ENCODE peak calls at places on chromosome 17, in four cellular contexts. G is fibroblast of lung, A is transverse colon, S is gastrocnemius medialis. Z is an unnamed sample. For H3K4me1, the result is how much of the 10 kb centered on the place peaks cover.

GRCh38 chr17:31297090-31297489 is at the start of gene OMG:
- DNase-seq in G (no peak), A (no peak), S (no peak), Z (peak)

GRCh38 chr17:70677783-70678647 is 508.7 kb downstream of the KCNJ2 start:
- DNase-seq in G (peak), A (no peak), S (no peak), Z (no peak)

GRCh38 chr17:72691601-72692000 is 400.9 kb downstream of the SLC39A11 start:
- DNase-seq in G (peak), A (no peak), S (no peak), Z (no peak)

GRCh38 chr17:20156196-20157077 is 147.3 kb downstream of the SPECC1 start:
- DNase-seq in G (peak), A (peak), S (no peak), Z (peak)

GRCh38 chr17:70022175-70022574 is 52.9 kb upstream of the KCNJ16 start:
- DNase-seq in G (peak), A (no peak), S (no peak), Z (no peak)

GRCh38 chr17:83080641-83081560 is 1.5 kb downstream of the METRNL start:
- DNase-seq in G (peak), A (peak), S (no peak), Z (no peak)

GRCh38 chr17:29807520-29808361 is 122.3 kb downstream of the SSH2 start:
- DNase-seq in G (peak), A (peak), S (peak), Z (peak)

GRCh38 chr17:66260265-66260664 is 31.1 kb upstream of the APOH start:
- DNase-seq in G (no peak), A (no peak), S (no peak), Z (peak)

GRCh38 chr17:19237389-19238166 is 412 bp downstream of the EPN2 start:
- DNase-seq in G (no peak), A (peak), S (no peak), Z (peak)

GRCh38 chr17:7263071-7263800 is 958 bp upstream of the CLDN7 start:
- DNase-seq in G (no peak), A (peak), S (no peak), Z (no peak)

GRCh38 chr17:17749025-17749772 is 67.9 kb downstream of the RAI1 start:
- DNase-seq in G (no peak), A (no peak), S (no peak), Z (no peak)

GRCh38 chr17:72590382-72590781 is 469.6 kb downstream of the SOX9 start:
- DNase-seq in G (peak), A (no peak), S (no peak), Z (no peak)

GRCh38 chr17:80836658-80836965 is 155.0 kb upstream of the CHMP6 start:
- DNase-seq in G (no peak), A (no peak), S (no peak), Z (no peak)

GRCh38 chr17:27494192-27495091 is 38.2 kb downstream of the KSR1 start:
- DNase-seq in G (peak), A (peak), S (peak), Z (no peak)

GRCh38 chr17:57215317-57215716 is 41.0 kb upstream of the MSI2 start:
- DNase-seq in G (peak), A (no peak), S (peak), Z (no peak)

GRCh38 chr17:36527851-36528250 is 6.8 kb downstream of the MYO19 start:
- DNase-seq in G (no peak), A (no peak), S (no peak), Z (no peak)

GRCh38 chr17:36104601-36105000 is 974 bp downstream of the CCL4 start:
- DNase-seq in G (no peak), A (no peak), S (no peak), Z (no peak)

GRCh38 chr17:57945999-57946797 is 9.0 kb downstream of the CUEDC1 start:
- DNase-seq in G (peak), A (no peak), S (no peak), Z (no peak)

GRCh38 chr17:54901230-54901847 is 687 bp downstream of the TOM1L1 start:
- DNase-seq in G (peak), A (peak), S (no peak), Z (no peak)

GRCh38 chr17:79543566-79543965 is 67.3 kb downstream of the RBFOX3 start:
- DNase-seq in G (no peak), A (no peak), S (no peak), Z (no peak)

GRCh38 chr17:62660629-62661118 is 33.2 kb downstream of the MRC2 start:
- DNase-seq in G (no peak), A (no peak), S (no peak), Z (no peak)

GRCh38 chr17:1137465-1137894 is 42.3 kb downstream of the ABR start:
- DNase-seq in G (peak), A (peak), S (no peak), Z (no peak)

GRCh38 chr17:80790021-80790765 is 201.4 kb upstream of the CHMP6 start:
- DNase-seq in G (peak), A (no peak), S (no peak), Z (no peak)

GRCh38 chr17:57144567-57144966 is 59.5 kb downstream of the AKAP1 start:
- DNase-seq in G (no peak), A (no peak), S (no peak), Z (no peak)

GRCh38 chr17:6660765-6661463 is 9.4 kb downstream of the C17orf100 start:
- DNase-seq in G (no peak), A (no peak), S (no peak), Z (no peak)

GRCh38 chr17:50050431-50051032 is 5.4 kb upstream of the ITGA3 start:
- DNase-seq in G (no peak), A (no peak), S (no peak), Z (no peak)

GRCh38 chr17:72976971-72977767 is 115.3 kb downstream of the SLC39A11 start:
- DNase-seq in G (peak), A (peak), S (peak), Z (no peak)

GRCh38 chr17:10762037-10762436 is 32.2 kb upstream of the TMEM220 start:
- DNase-seq in G (no peak), A (no peak), S (no peak), Z (no peak)

GRCh38 chr17:49365667-49366066 is 3.6 kb upstream of the ZNF652 start:
- DNase-seq in G (no peak), A (no peak), S (no peak), Z (no peak)

GRCh38 chr17:50198026-50198669 is 3.3 kb downstream of the COL1A1 start:
- DNase-seq in G (peak), A (peak), S (no peak), Z (no peak)

GRCh38 chr17:57486978-57487377 is 230.7 kb downstream of the MSI2 start:
- DNase-seq in G (no peak), A (no peak), S (peak), Z (no peak)

GRCh38 chr17:80260791-80261158 is at the start of gene RNF213:
- DNase-seq in G (peak), A (peak), S (no peak), Z (peak)

GRCh38 chr17:67628580-67629013 is 89.1 kb upstream of the NOL11 start:
- DNase-seq in G (peak), A (no peak), S (no peak), Z (no peak)

GRCh38 chr17:1577186-1577585 is 14.6 kb upstream of the PITPNA start:
- DNase-seq in G (peak), A (peak), S (peak), Z (no peak)

GRCh38 chr17:41613277-41614082 is 913 bp upstream of the KRT16 start:
- DNase-seq in G (no peak), A (no peak), S (no peak), Z (no peak)

GRCh38 chr17:80955673-80956306 is 35.9 kb upstream of the CHMP6 start:
- DNase-seq in G (no peak), A (no peak), S (no peak), Z (no peak)

GRCh38 chr17:53150101-53150698 is 672.5 kb upstream of the KIF2B start:
- DNase-seq in G (peak), A (no peak), S (no peak), Z (no peak)

DNA sequence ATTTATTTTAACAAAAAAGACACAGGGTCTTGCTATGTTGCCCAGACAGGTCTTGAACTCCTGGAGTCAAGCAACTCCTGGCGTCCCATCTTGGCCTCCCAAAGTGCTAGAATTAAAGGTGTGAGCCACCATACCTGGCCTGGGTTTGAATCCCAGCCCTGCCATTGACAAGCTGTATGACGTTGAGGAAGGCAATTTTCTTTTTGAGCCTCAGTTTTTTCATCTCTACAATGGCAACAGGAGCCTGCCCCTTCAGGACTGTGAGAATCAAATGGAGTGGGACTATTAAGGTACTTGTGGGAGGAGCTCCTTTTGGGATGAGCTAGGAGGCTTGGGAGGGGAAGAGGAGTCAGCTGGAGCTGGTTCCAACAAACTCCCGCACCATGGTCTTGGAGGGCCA is 6.2 kb downstream of the RARA start:
- DNase-seq in G (no peak), A (no peak), S (no peak), Z (no peak)
- H3K4me1 ChIP-seq in G (half or more), A (half or more), S (half or more), Z (under half)

GRCh38 chr17:74147436-74147835 is 56.0 kb upstream of the RPL38 start:
- DNase-seq in G (no peak), A (no peak), S (no peak), Z (no peak)

GRCh38 chr17:74148446-74148845 is 55.0 kb upstream of the RPL38 start:
- DNase-seq in G (no peak), A (no peak), S (no peak), Z (no peak)

GRCh38 chr17:74147966-74148365 is 55.5 kb upstream of the RPL38 start:
- DNase-seq in G (no peak), A (no peak), S (no peak), Z (no peak)

GRCh38 chr17:74148901-74149596 is 54.4 kb upstream of the RPL38 start:
- DNase-seq in G (no peak), A (no peak), S (no peak), Z (no peak)

GRCh38 chr17:74145756-74146155 is 57.7 kb upstream of the RPL38 start:
- DNase-seq in G (no peak), A (no peak), S (no peak), Z (no peak)
- H3K4me1 ChIP-seq in G (under half), A (under half), S (under half), Z (under half)

GRCh38 chr17:3738562-3739295 is 15.0 kb downstream of the HASPIN start:
- DNase-seq in G (peak), A (peak), S (peak), Z (no peak)
- H3K4me1 ChIP-seq in G (under half), A (under half), S (under half), Z (under half)

GRCh38 chr17:75511610-75512575 is 3.4 kb downstream of the CASKIN2 start:
- DNase-seq in G (peak), A (no peak), S (no peak), Z (no peak)

GRCh38 chr17:75513667-75514052 is 1.7 kb downstream of the CASKIN2 start:
- DNase-seq in G (no peak), A (no peak), S (no peak), Z (no peak)

GRCh38 chr17:75514299-75515228 is 773 bp downstream of the CASKIN2 start:
- DNase-seq in G (no peak), A (peak), S (no peak), Z (peak)

GRCh38 chr17:75511270-75511609 is 4.1 kb downstream of the CASKIN2 start:
- DNase-seq in G (no peak), A (no peak), S (no peak), Z (no peak)

GRCh38 chr17:75512946-75513666 is 2.2 kb downstream of the CASKIN2 start:
- DNase-seq in G (peak), A (no peak), S (no peak), Z (no peak)
- H3K4me1 ChIP-seq in G (under half), A (half or more), S (under half), Z (under half)

DNA sequence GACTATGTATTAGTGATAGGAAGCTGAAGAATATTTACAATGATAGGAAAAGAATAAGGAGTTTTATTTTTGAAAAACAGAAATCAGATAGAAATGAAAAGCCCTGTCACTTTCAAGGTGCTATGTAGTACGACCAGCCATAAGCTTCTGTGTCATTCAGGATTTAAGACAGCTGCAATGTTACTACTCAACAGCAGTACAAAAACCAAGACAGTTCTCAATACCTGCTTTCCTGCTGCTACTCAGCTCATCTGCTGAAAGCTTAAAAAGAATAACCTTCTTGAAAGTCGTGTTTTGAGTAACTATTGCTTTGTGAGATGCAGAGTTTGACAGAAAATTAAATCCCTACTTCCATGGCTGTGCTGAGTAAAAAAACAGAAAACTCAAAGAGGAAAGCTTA is 8.7 kb downstream of the GRB2 start:
- DNase-seq in G (no peak), A (no peak), S (no peak), Z (no peak)
- H3K4me1 ChIP-seq in G (under half), A (under half), S (half or more), Z (under half)

DNA sequence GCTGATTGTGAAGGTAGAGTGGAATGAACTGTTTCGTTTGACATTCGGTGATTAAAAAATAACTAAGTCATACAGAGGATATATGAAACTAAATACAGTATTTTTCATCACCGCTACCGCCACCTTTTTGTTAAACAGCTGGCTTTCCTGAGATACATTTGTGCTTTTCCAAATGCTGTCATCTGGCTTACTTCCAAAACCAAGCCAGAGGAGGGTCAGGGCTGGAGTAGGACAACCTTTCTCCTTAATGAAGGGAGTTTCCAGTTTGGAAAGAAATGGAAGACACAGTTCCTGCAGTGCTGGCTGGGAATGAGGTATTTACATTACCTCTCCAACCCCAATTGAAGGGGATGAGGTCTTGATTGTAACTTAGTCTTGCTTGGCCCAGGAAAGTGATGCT is 3.2 kb downstream of the TNRC6C start:
- DNase-seq in G (no peak), A (no peak), S (no peak), Z (no peak)
- H3K4me1 ChIP-seq in G (under half), A (under half), S (half or more), Z (under half)

DNA sequence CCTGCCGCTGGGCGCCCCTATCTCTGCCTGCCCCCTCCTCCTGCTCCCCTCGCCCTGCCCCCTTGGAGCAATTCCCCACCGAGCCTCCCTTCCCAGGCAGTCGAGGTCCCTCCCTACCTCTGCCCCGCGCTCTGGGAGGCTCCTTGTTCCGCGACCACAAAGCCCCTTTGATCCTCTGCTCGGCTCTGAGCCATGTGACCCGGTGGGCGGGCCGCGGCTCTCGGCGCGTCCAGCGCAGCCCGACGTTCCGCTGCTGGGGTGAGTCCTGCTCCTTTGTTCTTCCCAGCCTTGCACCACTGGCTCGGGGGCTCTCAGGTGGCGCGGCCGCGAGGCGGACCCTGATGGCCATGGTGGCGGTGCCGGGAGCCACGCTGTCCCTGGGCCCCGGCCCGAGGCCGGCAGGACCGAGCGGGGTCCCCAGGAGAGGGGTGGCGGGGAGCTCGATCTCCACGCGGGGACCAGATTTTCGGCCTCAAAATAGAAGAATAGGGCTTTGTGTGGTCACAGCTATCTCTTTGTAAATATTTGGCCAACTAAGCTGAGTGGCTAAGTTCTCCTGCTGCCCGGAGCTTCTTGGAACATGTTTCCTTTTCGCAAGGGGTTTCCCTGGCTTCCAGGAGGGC is 310.6 kb downstream of the SEC14L1 start:
- DNase-seq in G (peak), A (peak), S (no peak), Z (peak)
- H3K4me1 ChIP-seq in G (half or more), A (half or more), S (under half), Z (half or more)

GRCh38 chr17:39628655-39629493 is 2.1 kb downstream of the PPP1R1B start:
- DNase-seq in G (no peak), A (peak), S (no peak), Z (no peak)
- H3K4me1 ChIP-seq in G (under half), A (under half), S (under half), Z (under half)

DNA sequence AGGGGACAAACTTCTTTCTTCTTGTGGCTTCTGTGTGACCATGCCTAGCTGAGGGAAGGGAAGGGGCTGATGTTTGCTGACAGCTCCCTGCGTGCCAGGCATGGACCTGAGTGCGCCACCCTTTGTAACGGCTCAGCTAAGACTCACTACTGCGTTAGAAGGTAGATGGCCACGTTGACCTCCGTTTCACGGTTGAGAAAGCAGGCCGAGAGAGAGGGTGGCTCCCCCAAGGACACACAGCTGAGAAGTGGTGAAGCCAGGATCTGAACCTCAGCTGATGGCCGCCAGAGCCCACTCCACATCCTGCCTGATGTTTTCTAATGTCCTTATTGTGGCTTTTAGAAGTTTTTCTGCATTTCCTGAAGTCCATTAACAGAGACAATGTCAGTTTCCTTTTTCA is 45.1 kb downstream of the RGS9 start:
- DNase-seq in G (no peak), A (no peak), S (no peak), Z (no peak)
- H3K4me1 ChIP-seq in G (under half), A (under half), S (under half), Z (under half)